ENCODE peak calls at places on chromosome 2, in seven cellular contexts. G, Y, K, T, E, W and R are unnamed samples. For H3K9me3, the result is how much of the 10 kb centered on the place peaks cover.

GRCh38 chr2:127086800-127087737 is 19.9 kb downstream of the BIN1 start:
- DNase-seq in Y (no peak), K (peak), W (no peak), T (no peak), E (no peak), G (peak), R (no peak)

GRCh38 chr2:203396667-203397066 is 68.5 kb downstream of the ABI2 start:
- DNase-seq in T (no peak), G (no peak), K (no peak), E (no peak), W (no peak), Y (no peak), R (no peak)

GRCh38 chr2:149473538-149473937 is 114.0 kb downstream of the MMADHC start:
- DNase-seq in W (no peak), K (no peak), E (no peak), T (no peak), Y (no peak), G (no peak), R (no peak)

GRCh38 chr2:23505218-23505983 is 120.4 kb downstream of the KLHL29 start:
- DNase-seq in K (peak), W (no peak), G (no peak), Y (no peak), E (peak), T (no peak), R (no peak)

GRCh38 chr2:241801611-241802420 is 7.2 kb upstream of the NEU4 start:
- DNase-seq in E (peak), Y (no peak), K (peak), W (no peak), T (no peak), G (peak), R (no peak)

GRCh38 chr2:226799211-226799975 is at the start of gene IRS1:
- DNase-seq in G (peak), T (peak), W (peak), Y (no peak), K (peak), E (peak), R (peak)

GRCh38 chr2:67516899-67517530 is 119.9 kb downstream of the ETAA1 start:
- DNase-seq in Y (no peak), E (no peak), T (no peak), G (no peak), K (no peak), W (no peak), R (no peak)

GRCh38 chr2:167686691-167687090 is 560.7 kb downstream of the STK39 start:
- DNase-seq in E (no peak), G (no peak), K (no peak), Y (no peak), W (no peak), T (no peak), R (no peak)

GRCh38 chr2:37676274-37676673 is 4.8 kb upstream of the CDC42EP3 start:
- DNase-seq in W (no peak), K (no peak), T (peak), G (no peak), Y (no peak), E (no peak), R (no peak)

GRCh38 chr2:176907341-176907740 is 305.3 kb upstream of the HNRNPA3 start:
- DNase-seq in W (no peak), K (no peak), E (no peak), G (no peak), T (no peak), Y (no peak), R (no peak)
- H3K9me3 ChIP-seq in W (under half), K (under half), E (under half), G (under half), T (under half), Y (under half), R (under half)

GRCh38 chr2:105396254-105397024 is 2.4 kb downstream of the FHL2 start:
- DNase-seq in K (peak), G (peak), W (no peak), T (peak), E (no peak), Y (peak), R (no peak)

GRCh38 chr2:105398522-105399206 is at the start of gene FHL2:
- DNase-seq in T (peak), G (peak), E (peak), W (peak), K (peak), Y (no peak), R (peak)

GRCh38 chr2:105399207-105399861 is 483 bp upstream of the FHL2 start:
- DNase-seq in T (no peak), W (no peak), Y (no peak), G (no peak), K (no peak), E (no peak), R (no peak)

GRCh38 chr2:105397025-105397722 is 1.7 kb downstream of the FHL2 start:
- DNase-seq in Y (no peak), G (no peak), K (no peak), W (no peak), E (no peak), T (peak), R (no peak)

GRCh38 chr2:105397959-105398521 is 811 bp downstream of the FHL2 start:
- DNase-seq in W (no peak), K (no peak), E (no peak), T (no peak), G (no peak), Y (no peak), R (no peak)
- H3K27ac ChIP-seq in W (peak), K (no peak), E (peak), T (peak), G (peak), Y (peak), R (no peak)

GRCh38 chr2:39667881-39668276 is 2.2 kb downstream of the TMEM178A start:
- DNase-seq in K (no peak), E (no peak), Y (no peak), W (no peak), T (no peak), G (no peak), R (no peak)

GRCh38 chr2:39665811-39666488 is at the start of gene TMEM178A:
- DNase-seq in T (no peak), Y (no peak), K (no peak), G (no peak), W (no peak), E (peak), R (no peak)

GRCh38 chr2:39667142-39667880 is 1.6 kb downstream of the TMEM178A start:
- DNase-seq in E (no peak), G (no peak), W (no peak), K (no peak), T (no peak), Y (no peak), R (no peak)

GRCh38 chr2:39664898-39665591 is 672 bp upstream of the TMEM178A start:
- DNase-seq in T (no peak), G (no peak), Y (no peak), K (no peak), W (no peak), E (no peak), R (no peak)

GRCh38 chr2:39666489-39667141 is 898 bp downstream of the TMEM178A start:
- DNase-seq in E (no peak), T (no peak), K (no peak), G (no peak), W (no peak), Y (no peak), R (no peak)
- H3K4me3 ChIP-seq in E (peak), T (no peak), K (peak), G (peak), W (no peak), Y (peak), R (no peak)

GRCh38 chr2:77121518-77121917 is 400.7 kb downstream of the LRRTM4 start:
- DNase-seq in K (no peak), G (no peak), T (no peak), Y (no peak), E (no peak), W (no peak), R (no peak)

DNA sequence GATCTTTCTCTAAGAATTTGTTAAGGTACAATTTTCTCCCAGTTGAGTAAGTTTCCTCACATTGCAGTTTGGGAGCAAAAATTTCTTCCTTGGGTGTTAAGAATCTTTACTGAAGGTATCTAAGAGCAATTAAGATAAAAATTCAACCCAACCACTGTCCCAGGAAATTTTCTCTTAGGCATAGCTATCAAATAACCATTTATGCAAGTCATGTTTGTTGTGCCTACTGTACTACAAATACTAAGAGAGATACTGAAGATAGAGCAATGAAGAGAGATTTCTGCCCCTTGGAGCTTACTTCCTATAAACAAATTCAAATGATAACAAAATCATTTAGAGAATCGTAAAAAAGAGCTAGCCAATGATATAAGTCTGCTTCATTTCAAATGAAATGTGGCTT is 402.8 kb downstream of the LRRTM4 start:
- DNase-seq in G (no peak), W (no peak), E (no peak), T (no peak), Y (no peak), K (no peak), R (no peak)
- H3K9me3 ChIP-seq in G (under half), W (under half), E (under half), T (under half), Y (under half), K (under half), R (under half)

GRCh38 chr2:169839954-169840746 is 12.9 kb downstream of the UBR3 start:
- DNase-seq in T (no peak), E (no peak), G (no peak), Y (no peak), W (no peak), K (no peak), R (no peak)
- H3K27ac ChIP-seq in T (no peak), E (no peak), G (peak), Y (no peak), W (peak), K (no peak), R (no peak)

GRCh38 chr2:230968921-230969672 is 26.8 kb upstream of the SPATA3 start:
- DNase-seq in G (no peak), T (no peak), E (no peak), K (no peak), Y (no peak), W (no peak), R (no peak)
- H3K4me3 ChIP-seq in G (no peak), T (no peak), E (peak), K (no peak), Y (peak), W (no peak), R (peak)

GRCh38 chr2:102140367-102140766 is 2.2 kb upstream of the IL1R1 start:
- DNase-seq in Y (no peak), W (no peak), K (no peak), T (no peak), G (no peak), E (no peak), R (no peak)
- H3K9me3 ChIP-seq in Y (under half), W (under half), K (under half), T (under half), G (under half), E (under half), R (under half)

GRCh38 chr2:142973160-142973821 is 95.8 kb downstream of the KYNU start:
- DNase-seq in W (no peak), G (no peak), Y (no peak), K (no peak), E (no peak), T (no peak), R (no peak)

GRCh38 chr2:142980246-142981068 is 103.0 kb downstream of the KYNU start:
- DNase-seq in E (no peak), T (peak), Y (no peak), W (no peak), K (no peak), G (no peak), R (peak)

GRCh38 chr2:142974288-142975024 is 97.0 kb downstream of the KYNU start:
- DNase-seq in E (no peak), T (no peak), W (no peak), K (no peak), Y (no peak), G (no peak), R (no peak)

GRCh38 chr2:142973822-142974207 is 96.4 kb downstream of the KYNU start:
- DNase-seq in W (no peak), K (no peak), Y (no peak), T (no peak), E (no peak), G (no peak), R (no peak)

DNA sequence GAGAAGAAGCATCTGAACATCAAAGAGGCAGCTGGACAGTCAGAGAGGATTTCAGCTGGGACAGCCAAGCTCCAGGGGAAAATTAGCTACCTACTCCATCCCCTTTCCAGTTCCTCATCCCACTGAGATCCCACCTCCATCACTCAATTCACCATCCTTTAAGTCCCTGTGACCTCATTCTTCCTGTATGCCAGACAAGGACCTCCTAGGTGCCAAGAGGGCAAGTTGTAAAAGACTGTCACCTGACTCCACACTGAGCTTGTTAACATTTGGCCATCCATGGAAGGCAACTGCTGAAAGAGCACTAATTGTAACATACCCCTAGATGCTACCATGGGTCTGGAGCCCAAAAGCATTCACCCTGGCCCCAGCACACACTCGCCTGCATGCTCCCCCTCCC is 97.8 kb downstream of the KYNU start:
- DNase-seq in T (no peak), Y (no peak), W (no peak), G (no peak), E (no peak), K (no peak), R (no peak)
- H3K27ac ChIP-seq in T (no peak), Y (no peak), W (no peak), G (no peak), E (no peak), K (no peak), R (no peak)

GRCh38 chr2:145200307-145200706 is 680.4 kb upstream of the ZEB2 start:
- DNase-seq in E (no peak), W (no peak), G (no peak), K (no peak), T (no peak), Y (no peak), R (no peak)
- H3K4me3 ChIP-seq in E (no peak), W (no peak), G (no peak), K (no peak), T (no peak), Y (no peak), R (no peak)

GRCh38 chr2:76307495-76307894 is 596.8 kb upstream of the GCFC2 start:
- DNase-seq in W (no peak), E (no peak), K (no peak), T (no peak), Y (no peak), G (no peak), R (no peak)
- H3K9me3 ChIP-seq in W (under half), E (under half), K (under half), T (under half), Y (under half), G (under half), R (under half)